ENCODE peak calls at places on chromosomes 12 and 14, in five cellular contexts. S, W, M, O and C are unnamed samples.

GRCh38 chr14:101683365-101683764 is 78.1 kb upstream of the PPP2R5C start:
- DNase-seq in S (no peak), W (no peak), M (no peak), O (no peak), C (no peak)

GRCh38 chr12:27008070-27008469 is 6.1 kb downstream of the TM7SF3 start:
- DNase-seq in S (no peak), W (no peak), M (no peak), O (no peak), C (no peak)

GRCh38 chr14:64879635-64880381 is at the start of gene SPTB:
- DNase-seq in S (no peak), W (peak), M (peak), O (peak), C (peak)

GRCh38 chr12:3161861-3162260 is 84.7 kb downstream of the TSPAN9 start:
- DNase-seq in S (no peak), W (no peak), M (no peak), O (no peak), C (no peak)

GRCh38 chr12:76183459-76184186 is 99.1 kb upstream of the NAP1L1 start:
- DNase-seq in S (peak), W (no peak), M (no peak), O (peak), C (peak)

GRCh38 chr14:105180598-105181528 is at the start of gene NUDT14:
- DNase-seq in S (peak), W (peak), M (no peak), O (peak), C (peak)

GRCh38 chr14:96400495-96400894 is 8.6 kb downstream of the AK7 start:
- DNase-seq in S (no peak), W (no peak), M (no peak), O (no peak), C (no peak)

GRCh38 chr12:127063339-127064090 is 1203.5 kb upstream of the TMEM132C start:
- DNase-seq in S (no peak), W (no peak), M (no peak), O (peak), C (no peak)

GRCh38 chr12:44858456-44858855 is 17.7 kb downstream of the NELL2 start:
- DNase-seq in S (no peak), W (no peak), M (no peak), O (no peak), C (no peak)

GRCh38 chr12:9340422-9341259 is 132.4 kb upstream of the PZP start:
- DNase-seq in S (peak), W (no peak), M (no peak), O (peak), C (peak)

GRCh38 chr12:130765186-130765659 is 49.1 kb upstream of the RIMBP2 start:
- DNase-seq in S (peak), W (no peak), M (no peak), O (peak), C (peak)

GRCh38 chr14:54106802-54107377 is 150.3 kb upstream of the BMP4 start:
- DNase-seq in S (no peak), W (no peak), M (peak), O (no peak), C (no peak)

GRCh38 chr12:96906498-96906848 is 584 bp upstream of the NEDD1 start:
- DNase-seq in S (no peak), W (no peak), M (no peak), O (no peak), C (no peak)

GRCh38 chr12:104503191-104503590 is 46.4 kb downstream of the CHST11 start:
- DNase-seq in S (no peak), W (no peak), M (no peak), O (no peak), C (no peak)

GRCh38 chr12:94500831-94501567 is 41.3 kb upstream of the CEP83 start:
- DNase-seq in S (no peak), W (no peak), M (no peak), O (no peak), C (no peak)

GRCh38 chr12:84875241-84875640 is 37.4 kb downstream of the SLC6A15 start:
- DNase-seq in S (no peak), W (no peak), M (peak), O (no peak), C (peak)

GRCh38 chr14:54631016-54631415 is 64.1 kb downstream of the SAMD4A start:
- DNase-seq in S (no peak), W (no peak), M (no peak), O (no peak), C (no peak)

GRCh38 chr12:10130042-10130441 is at the start of gene CLEC7A:
- DNase-seq in S (no peak), W (no peak), M (no peak), O (peak), C (no peak)

GRCh38 chr14:68987653-68988036 is 8.5 kb upstream of the ACTN1 start:
- DNase-seq in S (no peak), W (peak), M (peak), O (no peak), C (no peak)

GRCh38 chr12:96454396-96454795 is 35.0 kb upstream of the CFAP54 start:
- DNase-seq in S (peak), W (no peak), M (no peak), O (no peak), C (no peak)

GRCh38 chr12:31603546-31604009 is 12.6 kb upstream of the DENND5B start:
- DNase-seq in S (no peak), W (no peak), M (no peak), O (no peak), C (no peak)

GRCh38 chr12:71216725-71217579 is 59.2 kb upstream of the TSPAN8 start:
- DNase-seq in S (peak), W (peak), M (peak), O (peak), C (peak)

GRCh38 chr14:51824191-51824590 is 36.2 kb upstream of the GNG2 start:
- DNase-seq in S (no peak), W (no peak), M (no peak), O (no peak), C (no peak)

GRCh38 chr14:51823706-51824105 is 36.7 kb upstream of the GNG2 start:
- DNase-seq in S (peak), W (no peak), M (no peak), O (no peak), C (no peak)

GRCh38 chr14:51822499-51822898 is 37.9 kb upstream of the GNG2 start:
- DNase-seq in S (no peak), W (no peak), M (no peak), O (no peak), C (no peak)

GRCh38 chr14:51825926-51826325 is 34.5 kb upstream of the GNG2 start:
- DNase-seq in S (no peak), W (no peak), M (no peak), O (no peak), C (no peak)

GRCh38 chr14:51828017-51828797 is 32.2 kb upstream of the GNG2 start:
- DNase-seq in S (peak), W (no peak), M (no peak), O (peak), C (peak)
- H4K91ac ChIP-seq in S (no peak), W (no peak), M (no peak), O (no peak), C (no peak)

GRCh38 chr12:57852195-57852594 is 5.7 kb upstream of the CTDSP2 start:
- DNase-seq in S (no peak), W (peak), M (no peak), O (no peak), C (no peak)
- H2AFZ ChIP-seq in S (peak), W (no peak), M (peak), O (peak), C (peak)

GRCh38 chr14:91202234-91202974 is 42.1 kb downstream of the GPR68 start:
- DNase-seq in S (no peak), W (no peak), M (peak), O (no peak), C (peak)
- H2BK5ac ChIP-seq in S (no peak), W (no peak), M (no peak), O (no peak), C (no peak)

DNA sequence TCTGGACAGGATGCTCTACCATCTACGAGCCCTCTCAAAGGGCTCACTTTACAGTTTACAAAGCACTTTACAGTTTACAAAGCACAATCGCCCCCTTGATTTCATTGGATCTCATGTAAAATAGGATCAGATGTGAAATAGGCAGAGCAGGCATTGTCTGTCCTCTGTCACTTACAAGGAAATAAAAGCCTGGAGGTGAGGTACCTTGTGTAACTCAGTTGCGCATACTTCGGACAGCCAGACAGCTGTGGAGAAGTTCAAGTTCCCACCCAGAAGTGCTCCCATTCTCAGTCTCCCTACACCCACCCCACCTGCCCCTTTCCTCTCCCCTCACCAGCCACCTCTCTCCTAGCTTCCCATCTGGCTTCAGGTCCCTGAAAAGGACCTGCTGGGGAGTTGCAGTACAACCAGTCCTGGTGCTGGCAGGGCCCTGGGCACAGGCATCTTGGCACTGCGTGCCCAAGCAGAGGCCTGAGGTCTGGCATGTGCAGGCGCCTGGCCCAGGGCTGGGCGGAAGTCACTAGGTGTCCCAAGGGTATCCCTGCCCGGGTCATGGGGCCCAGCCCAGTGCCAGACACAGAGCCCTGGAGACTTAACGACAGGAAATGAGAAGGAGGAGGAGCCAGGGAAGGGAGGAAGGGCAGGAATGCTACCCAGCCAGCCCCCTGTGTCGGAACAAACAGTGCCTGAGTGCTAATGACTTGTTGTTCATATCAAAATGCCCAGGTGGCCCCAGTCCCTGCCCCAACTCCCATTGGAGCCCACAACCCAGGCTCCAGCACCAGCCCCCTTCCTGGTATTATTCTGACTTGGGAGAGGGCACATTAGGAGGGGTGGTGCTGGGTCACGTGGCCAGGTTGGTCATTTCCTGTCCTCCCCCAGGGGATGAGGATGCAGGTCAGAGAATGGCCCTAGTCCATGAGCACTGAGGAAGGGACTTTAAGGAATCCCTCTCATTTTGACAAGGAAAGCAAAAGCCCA is 5.4 kb downstream of the RAPGEF3 start:
- DNase-seq in S (no peak), W (peak), M (no peak), O (peak), C (no peak)
- H4K91ac ChIP-seq in S (peak), W (peak), M (no peak), O (peak), C (peak)

GRCh38 chr14:75335588-75335987 is 57.0 kb downstream of the FOS start:
- DNase-seq in S (no peak), W (no peak), M (no peak), O (no peak), C (no peak)

GRCh38 chr14:75328575-75328974 is 49.9 kb downstream of the FOS start:
- DNase-seq in S (no peak), W (no peak), M (no peak), O (no peak), C (no peak)

GRCh38 chr14:75333523-75334190 is 55.0 kb downstream of the FOS start:
- DNase-seq in S (no peak), W (no peak), M (no peak), O (no peak), C (no peak)

GRCh38 chr14:75339059-75339458 is 60.4 kb downstream of the FOS start:
- DNase-seq in S (peak), W (no peak), M (no peak), O (peak), C (peak)

DNA sequence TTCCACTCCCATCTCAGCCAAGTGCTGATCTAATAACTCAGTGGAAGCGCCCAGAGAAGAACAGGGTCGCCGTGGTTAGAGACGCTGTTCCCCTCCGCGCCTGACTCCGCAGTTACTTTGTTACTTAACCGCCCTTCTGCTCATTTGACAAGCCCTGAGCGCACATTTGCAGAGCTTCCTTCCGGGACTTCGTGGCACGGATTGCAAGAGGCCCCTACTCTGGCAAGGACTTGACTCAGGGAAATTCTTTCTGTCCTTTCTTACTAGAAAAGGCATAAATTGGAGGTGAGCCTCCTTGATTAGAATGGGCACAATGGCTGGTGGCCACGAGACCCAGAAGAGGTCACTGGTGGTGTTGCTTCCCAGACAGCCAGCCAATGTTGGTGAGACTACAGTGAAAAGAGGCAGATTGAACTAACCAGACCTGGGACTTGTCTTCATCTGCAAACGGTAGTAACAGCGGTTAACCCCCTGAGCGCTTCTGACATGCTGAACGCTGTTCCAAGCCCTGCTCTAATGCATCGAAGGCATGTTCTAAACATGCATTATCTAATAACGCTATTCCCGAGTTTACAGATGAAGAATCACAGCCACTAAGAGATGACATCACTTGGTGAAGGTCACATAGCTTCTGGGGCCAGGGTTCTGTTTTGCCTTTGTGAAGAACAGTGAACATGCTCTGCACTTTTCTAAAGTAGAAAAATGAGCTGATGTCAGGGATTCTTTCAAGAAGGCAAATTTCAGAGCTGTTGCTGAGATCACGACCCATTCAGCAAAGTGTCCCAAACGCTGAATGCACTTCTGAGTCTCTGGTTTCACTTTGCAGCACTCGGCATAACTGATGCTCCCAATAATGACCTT is 55.8 kb downstream of the FOS start:
- DNase-seq in S (peak), W (no peak), M (no peak), O (peak), C (peak)
- H2AFZ ChIP-seq in S (peak), W (no peak), M (peak), O (no peak), C (no peak)

GRCh38 chr12:109878749-109879148 is 1.6 kb downstream of the GLTP start:
- DNase-seq in S (no peak), W (no peak), M (no peak), O (no peak), C (no peak)

GRCh38 chr12:109880049-109880931 is at the start of gene GLTP:
- DNase-seq in S (peak), W (peak), M (peak), O (peak), C (peak)

GRCh38 chr12:109878247-109878625 is 2.1 kb downstream of the GLTP start:
- DNase-seq in S (no peak), W (no peak), M (no peak), O (no peak), C (no peak)

GRCh38 chr12:109880938-109881337 is 597 bp upstream of the GLTP start:
- DNase-seq in S (no peak), W (no peak), M (no peak), O (peak), C (no peak)

DNA sequence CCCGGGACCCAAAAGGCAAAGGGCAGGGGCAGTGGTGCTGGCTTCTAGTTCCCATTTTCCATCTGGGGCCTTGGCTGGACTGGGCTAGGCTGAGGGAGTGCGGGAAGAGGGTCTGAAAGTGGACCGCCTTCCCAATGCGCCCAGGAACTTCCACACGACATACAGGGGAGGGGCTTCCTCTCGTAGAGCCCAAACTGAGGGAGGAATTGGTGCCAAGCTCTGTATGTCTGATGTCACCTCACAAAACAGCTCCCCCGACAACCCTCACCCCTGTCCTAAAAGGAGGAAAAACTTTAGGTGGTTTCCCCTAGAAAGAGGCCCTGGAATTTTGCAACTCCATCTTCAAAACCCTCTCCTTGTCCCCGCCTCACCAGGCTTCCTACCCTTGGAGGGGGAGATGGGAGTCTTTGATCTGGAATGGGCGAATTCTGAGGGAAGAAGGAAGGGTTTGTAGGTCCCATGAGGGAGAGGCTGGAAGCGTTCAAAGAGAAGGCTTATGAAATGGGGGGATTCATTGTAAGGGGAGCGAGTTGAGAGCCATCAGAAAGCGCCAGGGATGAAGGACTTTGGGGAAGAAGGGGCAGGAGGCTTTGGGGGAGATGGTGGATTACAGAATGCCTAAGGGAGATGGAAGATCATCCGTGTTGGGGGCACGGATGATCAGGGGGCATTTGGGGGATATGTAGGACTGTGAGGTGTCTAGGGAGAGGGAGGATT is 851 bp downstream of the GLTP start:
- DNase-seq in S (no peak), W (no peak), M (no peak), O (peak), C (peak)
- H2BK5ac ChIP-seq in S (peak), W (no peak), M (no peak), O (peak), C (no peak)

GRCh38 chr14:65943150-65943549 is 530.6 kb downstream of the FUT8 start:
- DNase-seq in S (no peak), W (no peak), M (no peak), O (no peak), C (no peak)

GRCh38 chr14:65941091-65941490 is 528.6 kb downstream of the FUT8 start:
- DNase-seq in S (no peak), W (no peak), M (no peak), O (peak), C (no peak)

GRCh38 chr14:65946494-65946893 is 534.0 kb downstream of the FUT8 start:
- DNase-seq in S (no peak), W (no peak), M (no peak), O (no peak), C (no peak)

GRCh38 chr14:65948302-65948701 is 535.8 kb downstream of the FUT8 start:
- DNase-seq in S (no peak), W (no peak), M (no peak), O (peak), C (no peak)

GRCh38 chr14:65945333-65945732 is 532.8 kb downstream of the FUT8 start:
- DNase-seq in S (no peak), W (no peak), M (no peak), O (no peak), C (no peak)
- H4K91ac ChIP-seq in S (no peak), W (no peak), M (no peak), O (no peak), C (no peak)

DNA sequence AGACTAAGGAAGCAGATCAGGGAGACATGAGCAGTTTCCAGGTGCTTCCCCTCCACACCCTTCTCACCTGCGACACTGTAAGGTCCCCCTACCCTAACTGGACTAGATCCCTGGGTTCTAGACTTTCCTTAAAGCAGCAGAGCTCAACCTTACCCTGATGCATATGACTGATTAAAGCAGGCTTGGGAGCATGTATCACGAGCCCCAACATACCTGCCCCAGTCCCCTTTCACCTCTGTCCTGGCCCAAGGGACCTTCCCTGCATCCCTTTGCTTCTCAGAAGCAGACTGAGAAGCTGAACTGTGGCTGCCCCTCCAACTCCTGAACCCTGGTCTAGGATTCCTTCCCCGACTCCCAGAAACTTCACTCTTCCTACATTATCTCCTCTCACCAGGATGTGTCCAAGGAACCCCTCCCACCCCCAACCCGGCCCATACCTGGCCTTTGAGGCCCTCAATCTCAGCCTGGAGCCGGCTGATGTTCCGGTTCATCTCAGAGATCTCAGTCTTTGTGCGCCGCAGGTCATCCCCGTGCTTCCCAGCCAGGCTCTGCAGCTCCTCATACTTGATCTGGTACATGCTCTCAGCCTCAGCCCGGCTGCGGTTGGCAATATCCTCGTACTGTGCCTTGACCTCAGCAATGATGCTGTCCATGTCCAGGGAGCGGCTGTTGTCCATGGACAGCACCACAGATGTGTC is 5.4 kb downstream of the KRT8 start:
- DNase-seq in S (no peak), W (no peak), M (no peak), O (peak), C (no peak)
- H2AFZ ChIP-seq in S (no peak), W (no peak), M (no peak), O (no peak), C (no peak)